ENCODE peak calls at places on chromosomes 4 and X, in ten cellular contexts. Y, Z, L, S, V, G, U, R, A and N are unnamed samples. For H3K4me1 and H3K9me3, the result is how much of the 10 kb centered on the place peaks cover.

GRCh38 chrX:121389976-121390709 is 342.7 kb downstream of the GLUD2 start:
- DNase-seq in Y (no peak), Z (no peak), L (no peak), S (no peak), V (no peak), G (no peak), U (no peak), R (no peak), A (no peak), N (no peak)

GRCh38 chr4:105474110-105474518 is 252 bp upstream of the PPA2 start:
- DNase-seq in Y (no peak), Z (peak), L (peak), S (peak), V (peak), G (peak), U (peak), R (peak), A (peak), N (no peak)

GRCh38 chrX:69137371-69137881 is 27.8 kb downstream of the PJA1 start:
- DNase-seq in Y (no peak), Z (no peak), L (no peak), S (peak), V (no peak), G (no peak), U (no peak), R (no peak), A (no peak), N (no peak)

GRCh38 chr4:33160126-33160525 is 2440.0 kb downstream of the PCDH7 start:
- DNase-seq in Y (peak), Z (no peak), L (no peak), S (no peak), V (no peak), G (no peak), U (no peak), R (no peak), A (no peak), N (no peak)

GRCh38 chr4:3572363-3572762 is 40.1 kb upstream of the LRPAP1 start:
- DNase-seq in Y (no peak), Z (no peak), L (no peak), S (no peak), V (no peak), G (no peak), U (no peak), R (no peak), A (no peak), N (no peak)

GRCh38 chr4:77248805-77249204 is 91.8 kb downstream of the CCNG2 start:
- DNase-seq in Y (no peak), Z (peak), L (no peak), S (no peak), V (no peak), G (no peak), U (no peak), R (no peak), A (no peak), N (no peak)

GRCh38 chr4:150348079-150348478 is 233.9 kb upstream of the MAB21L2 start:
- DNase-seq in Y (no peak), Z (no peak), L (no peak), S (no peak), V (no peak), G (no peak), U (no peak), R (no peak), A (no peak), N (no peak)

GRCh38 chr4:38275331-38275821 is 315.2 kb downstream of the PTTG2 start:
- DNase-seq in Y (no peak), Z (no peak), L (no peak), S (no peak), V (no peak), G (no peak), U (no peak), R (no peak), A (no peak), N (no peak)

GRCh38 chr4:138308421-138308820 is 66.3 kb upstream of the SLC7A11 start:
- DNase-seq in Y (no peak), Z (no peak), L (peak), S (no peak), V (no peak), G (no peak), U (no peak), R (no peak), A (no peak), N (no peak)

GRCh38 chr4:184281231-184282139 is 63.8 kb upstream of the ENPP6 start:
- DNase-seq in Y (no peak), Z (no peak), L (no peak), S (no peak), V (no peak), G (peak), U (no peak), R (no peak), A (no peak), N (no peak)

GRCh38 chrX:128714425-128714824 is 662.2 kb upstream of the ACTRT1 start:
- DNase-seq in Y (no peak), Z (no peak), L (no peak), S (no peak), V (no peak), G (no peak), U (no peak), R (no peak), A (no peak), N (no peak)

GRCh38 chr4:174789666-174790065 is 39.4 kb downstream of the GLRA3 start:
- DNase-seq in Y (peak), Z (no peak), L (no peak), S (no peak), V (no peak), G (no peak), U (no peak), R (no peak), A (no peak), N (no peak)

GRCh38 chrX:17718649-17719165 is 18.6 kb upstream of the SCML1 start:
- DNase-seq in Y (no peak), Z (no peak), L (no peak), S (no peak), V (no peak), G (no peak), U (no peak), R (no peak), A (no peak), N (no peak)

GRCh38 chr4:100362363-100362762 is 155.5 kb downstream of the EMCN start:
- DNase-seq in Y (no peak), Z (no peak), L (no peak), S (no peak), V (no peak), G (no peak), U (no peak), R (no peak), A (no peak), N (no peak)
- H3K4me1 ChIP-seq in Y (under half), Z (under half), L (under half), S (under half), V (under half), G (under half), U (under half), R (under half), A (under half), N (under half)

GRCh38 chrX:153903238-153903980 is 1.1 kb upstream of the AVPR2 start:
- DNase-seq in Y (no peak), Z (no peak), L (no peak), S (no peak), V (peak), G (no peak), U (no peak), R (no peak), A (no peak), N (no peak)

GRCh38 chrX:153901753-153902140 is 2.7 kb upstream of the AVPR2 start:
- DNase-seq in Y (no peak), Z (no peak), L (no peak), S (no peak), V (no peak), G (no peak), U (no peak), R (no peak), A (no peak), N (no peak)

GRCh38 chrX:153902388-153902787 is 2.1 kb upstream of the AVPR2 start:
- DNase-seq in Y (no peak), Z (no peak), L (no peak), S (no peak), V (no peak), G (no peak), U (no peak), R (no peak), A (no peak), N (no peak)

GRCh38 chrX:153900806-153901752 is 3.4 kb upstream of the AVPR2 start:
- DNase-seq in Y (peak), Z (peak), L (peak), S (no peak), V (peak), G (no peak), U (peak), R (no peak), A (peak), N (no peak)

GRCh38 chrX:153897899-153898298 is 6.6 kb upstream of the AVPR2 start:
- DNase-seq in Y (peak), Z (no peak), L (no peak), S (no peak), V (no peak), G (no peak), U (no peak), R (no peak), A (no peak), N (no peak)
- H3K9me3 ChIP-seq in Y (under half), Z (under half), L (under half), S (under half), V (under half), G (under half), U (under half), R (under half), A (under half), N (under half)

GRCh38 chr4:123297836-123298235 is 98.8 kb upstream of the SPRY1 start:
- DNase-seq in Y (no peak), Z (no peak), L (no peak), S (no peak), V (no peak), G (no peak), U (no peak), R (no peak), A (no peak), N (no peak)

GRCh38 chr4:123299212-123299651 is 97.4 kb upstream of the SPRY1 start:
- DNase-seq in Y (no peak), Z (no peak), L (no peak), S (no peak), V (no peak), G (no peak), U (no peak), R (no peak), A (no peak), N (no peak)

GRCh38 chr4:123300222-123300621 is 96.4 kb upstream of the SPRY1 start:
- DNase-seq in Y (no peak), Z (no peak), L (no peak), S (no peak), V (no peak), G (no peak), U (no peak), R (no peak), A (no peak), N (no peak)

GRCh38 chr4:123300625-123301024 is 96.0 kb upstream of the SPRY1 start:
- DNase-seq in Y (no peak), Z (no peak), L (no peak), S (no peak), V (no peak), G (no peak), U (no peak), R (no peak), A (no peak), N (no peak)

GRCh38 chr4:123298798-123299197 is 97.8 kb upstream of the SPRY1 start:
- DNase-seq in Y (no peak), Z (no peak), L (no peak), S (no peak), V (no peak), G (no peak), U (no peak), R (no peak), A (no peak), N (no peak)
- TF ChIP-seq POLR2A in Y (no peak), Z (no peak), L (no peak), S (no peak), V (no peak), G (no peak), U (no peak), R (no peak), A (no peak), N (no peak)

GRCh38 chr4:94802091-94802490 is 44.3 kb downstream of the BMPR1B start:
- DNase-seq in Y (no peak), Z (no peak), L (no peak), S (no peak), V (peak), G (no peak), U (no peak), R (no peak), A (no peak), N (no peak)

GRCh38 chr4:94804613-94805012 is 46.9 kb downstream of the BMPR1B start:
- DNase-seq in Y (no peak), Z (no peak), L (no peak), S (no peak), V (no peak), G (no peak), U (no peak), R (no peak), A (no peak), N (no peak)

GRCh38 chr4:94811653-94812052 is 53.9 kb downstream of the BMPR1B start:
- DNase-seq in Y (no peak), Z (no peak), L (no peak), S (no peak), V (no peak), G (no peak), U (no peak), R (no peak), A (no peak), N (no peak)

GRCh38 chr4:94803181-94803580 is 45.4 kb downstream of the BMPR1B start:
- DNase-seq in Y (peak), Z (no peak), L (no peak), S (no peak), V (no peak), G (no peak), U (no peak), R (no peak), A (no peak), N (no peak)

GRCh38 chr4:94806376-94806775 is 48.6 kb downstream of the BMPR1B start:
- DNase-seq in Y (no peak), Z (no peak), L (no peak), S (no peak), V (no peak), G (no peak), U (no peak), R (no peak), A (no peak), N (no peak)
- H3K4me1 ChIP-seq in Y (under half), Z (under half), L (under half), S (under half), V (under half), G (under half), U (half or more), R (under half), A (under half), N (under half)

DNA sequence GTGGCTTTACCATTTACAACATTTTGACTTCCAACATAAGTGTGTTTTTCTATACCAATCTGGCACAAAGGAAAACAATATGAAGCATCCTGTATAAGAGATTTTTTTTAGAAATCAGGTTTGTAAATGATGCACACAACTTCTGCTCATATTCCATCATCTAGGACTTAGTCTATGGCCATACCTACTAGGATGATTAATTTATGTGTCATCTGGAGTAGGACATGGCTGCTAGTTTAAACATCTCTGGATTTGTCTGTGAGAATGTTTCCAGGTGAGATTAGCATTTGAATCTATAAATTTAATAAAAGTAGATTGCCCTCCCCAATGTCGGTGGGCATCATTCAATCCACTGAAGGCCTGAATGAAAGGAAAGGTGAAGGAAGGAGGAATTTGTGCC is 682.8 kb upstream of the GRID2 start:
- DNase-seq in Y (no peak), Z (no peak), L (no peak), S (no peak), V (no peak), G (no peak), U (no peak), R (no peak), A (no peak), N (no peak)
- H3K9me3 ChIP-seq in Y (under half), Z (under half), L (under half), S (under half), V (under half), G (under half), U (under half), R (under half), A (under half), N (under half)

GRCh38 chrX:37349131-37350033 is at the start of gene PRRG1:
- DNase-seq in Y (peak), Z (peak), L (peak), S (peak), V (peak), G (no peak), U (peak), R (peak), A (peak), N (no peak)
- TF ChIP-seq POLR2A in Y (peak), Z (no peak), L (no peak), S (peak), V (no peak), G (peak), U (peak), R (peak), A (peak), N (no peak)

DNA sequence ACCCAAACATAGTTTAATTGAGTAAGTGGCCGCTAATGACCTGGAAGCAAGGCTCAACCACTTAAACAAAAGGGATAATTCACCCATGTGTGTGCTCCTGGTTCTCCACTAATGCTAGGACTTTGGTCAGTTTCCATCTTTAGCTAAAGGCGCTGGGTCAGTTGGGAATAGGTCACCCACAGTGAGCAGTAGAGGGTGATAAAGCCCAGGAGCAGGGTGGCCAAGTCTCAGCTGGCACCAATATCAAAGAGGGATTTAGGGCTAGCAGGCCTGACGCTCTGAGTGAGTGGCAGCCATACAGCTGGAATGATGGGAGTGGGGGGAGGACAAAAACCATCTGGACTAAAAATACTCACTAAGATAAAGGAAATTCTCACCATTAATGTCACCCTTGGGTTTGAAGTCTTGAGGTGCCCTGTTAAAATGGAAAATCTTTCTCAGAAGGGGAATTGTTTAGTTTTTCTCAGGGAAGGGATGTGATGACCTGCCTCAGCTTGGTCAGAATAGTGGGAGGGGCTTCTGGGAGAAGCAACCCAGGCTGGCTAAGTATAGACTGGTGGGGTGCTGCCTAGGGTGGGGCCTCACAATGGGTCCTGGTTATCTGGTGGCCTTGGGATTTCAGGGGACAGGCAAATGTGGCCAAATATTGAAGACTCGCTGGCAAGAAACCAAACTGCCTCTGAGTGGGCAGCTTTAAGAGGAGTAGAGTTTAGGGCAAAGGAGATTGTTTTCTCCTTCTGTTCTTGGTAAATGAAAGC is 47.1 kb downstream of the TSC22D3 start:
- DNase-seq in Y (no peak), Z (no peak), L (no peak), S (no peak), V (peak), G (no peak), U (no peak), R (no peak), A (no peak), N (no peak)
- H3K4me1 ChIP-seq in Y (under half), Z (half or more), L (under half), S (under half), V (half or more), G (half or more), U (half or more), R (under half), A (half or more), N (under half)

GRCh38 chrX:39304746-39305145 is 503.5 kb downstream of the MID1IP1 start:
- DNase-seq in Y (no peak), Z (no peak), L (no peak), S (no peak), V (no peak), G (peak), U (no peak), R (no peak), A (no peak), N (no peak)
- H3K9me3 ChIP-seq in Y (under half), Z (under half), L (under half), S (under half), V (under half), G (under half), U (under half), R (under half), A (under half), N (under half)

DNA sequence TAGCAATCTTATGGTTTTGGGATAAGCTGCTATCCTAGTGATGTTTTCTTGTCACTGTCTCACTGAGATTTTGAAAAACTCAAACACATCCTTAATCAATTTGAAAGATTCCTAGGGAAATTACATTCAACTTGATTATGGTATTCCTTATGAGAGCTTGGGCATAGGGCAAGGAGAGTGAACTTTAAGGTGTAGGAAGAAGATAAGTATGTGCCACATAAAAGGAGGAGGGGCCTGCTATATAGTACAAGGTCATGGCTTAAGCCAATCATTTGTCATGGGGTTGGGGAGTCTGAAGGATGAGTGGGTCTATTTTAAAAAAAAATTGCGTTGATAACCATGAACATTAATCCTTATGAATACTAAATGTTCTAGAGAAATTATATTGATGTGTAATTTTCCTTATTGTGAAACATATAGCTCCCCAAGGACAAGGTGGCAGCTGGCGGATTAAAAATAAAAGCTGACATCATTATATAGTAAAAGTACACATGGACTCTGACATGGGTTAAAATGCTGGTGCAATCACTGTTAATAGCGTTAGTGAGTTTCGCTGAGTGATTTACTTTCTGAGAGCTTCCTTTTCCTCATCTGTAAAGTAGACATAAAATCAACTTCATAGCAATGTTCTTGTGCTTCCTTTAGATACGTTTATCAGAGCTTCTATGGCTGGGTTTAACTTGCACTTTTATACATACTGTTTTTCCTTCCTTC is 17.4 kb downstream of the GALNT7 start:
- DNase-seq in Y (no peak), Z (no peak), L (no peak), S (no peak), V (no peak), G (no peak), U (no peak), R (no peak), A (no peak), N (no peak)
- TF ChIP-seq POLR2A in Y (no peak), Z (no peak), L (no peak), S (no peak), V (no peak), G (no peak), U (no peak), R (no peak), A (no peak), N (no peak)

GRCh38 chr4:153433753-153434105 is 32.4 kb upstream of the TMEM131L start:
- DNase-seq in Y (no peak), Z (no peak), L (no peak), S (no peak), V (no peak), G (no peak), U (no peak), R (no peak), A (no peak), N (no peak)
- H3K4me1 ChIP-seq in Y (under half), Z (under half), L (under half), S (under half), V (under half), G (under half), U (under half), R (under half), A (under half), N (under half)